ENCODE peak calls at places on chromosomes 13 and 19, in five cellular contexts. S, V, H, Q and A are unnamed samples.

GRCh38 chr13:46094478-46094877 is 10.4 kb downstream of the CPB2 start:
- DNase-seq in Q (no peak), S (no peak), H (no peak), V (no peak), A (no peak)

GRCh38 chr19:41357746-41358145 is 4.0 kb upstream of the TGFB1 start:
- DNase-seq in S (no peak), V (no peak), H (no peak), Q (no peak), A (no peak)

GRCh38 chr19:2661615-2662014 is 40.9 kb downstream of the GNG7 start:
- DNase-seq in H (no peak), S (no peak), V (no peak), Q (no peak), A (no peak)

GRCh38 chr19:50556236-50557008 is 11.8 kb downstream of the LRRC4B start:
- DNase-seq in H (peak; percentile 98), Q (peak; percentile 48), S (peak; percentile 68), V (peak; percentile 64), A (peak; percentile 75)

GRCh38 chr19:4429266-4430200 is 27.1 kb downstream of the CHAF1A start:
- DNase-seq in S (no peak), H (no peak), Q (no peak), V (no peak), A (no peak)

GRCh38 chr19:30204721-30205120 is 167.5 kb upstream of the ZNF536 start:
- DNase-seq in V (no peak), H (no peak), S (no peak), Q (no peak), A (no peak)

GRCh38 chr19:7715671-7716070 is 13.7 kb upstream of the FCER2 start:
- DNase-seq in S (no peak), Q (no peak), V (no peak), H (no peak), A (no peak)

GRCh38 chr19:11612816-11613511 is 15.7 kb downstream of the ZNF627 start:
- DNase-seq in H (no peak), Q (no peak), V (no peak), S (no peak), A (no peak)

GRCh38 chr13:48236528-48237353 is 3.7 kb downstream of the ITM2B start:
- DNase-seq in S (no peak), V (no peak), H (no peak), Q (no peak), A (no peak)

GRCh38 chr13:79637086-79637763 is 156.3 kb downstream of the NDFIP2 start:
- DNase-seq in Q (no peak), V (no peak), S (no peak), H (no peak), A (no peak)